ENCODE peak calls at places on chromosomes 11 and 22, in nine cellular contexts. Q is stomach, B is H1, R is sigmoid colon, L is K562, F is transverse colon, O is HepG2, J is suprapubic skin, D is SK-N-SH. S is an unnamed sample.

GRCh38 chr11:64305691-64306562 is 603 bp downstream of the ESRRA start:
- DNase-seq in D (peak), L (peak), O (peak), J (no peak), F (peak), B (peak), R (peak), Q (peak), S (peak)

GRCh38 chr22:42299586-42300285 is 29.3 kb upstream of the TCF20 start:
- DNase-seq in F (peak), O (no peak), D (no peak), Q (peak), J (no peak), B (no peak), L (peak), R (no peak), S (no peak)

GRCh38 chr11:4865855-4866254 is 15.8 kb upstream of the OR51T1 start:
- DNase-seq in D (no peak), R (no peak), O (no peak), F (no peak), Q (no peak), J (no peak), B (no peak), L (no peak), S (no peak)

GRCh38 chr11:25876456-25876965 is 455.4 kb upstream of the ANO3 start:
- DNase-seq in D (no peak), B (no peak), J (no peak), Q (no peak), F (no peak), L (no peak), R (no peak), O (no peak), S (no peak)

GRCh38 chr11:68471360-68472340 is 11.1 kb downstream of the PPP6R3 start:
- DNase-seq in R (no peak), D (no peak), B (peak), J (no peak), O (no peak), F (no peak), L (no peak), Q (no peak), S (no peak)

GRCh38 chr11:92875473-92875872 is 94.0 kb upstream of the MTNR1B start:
- DNase-seq in L (no peak), D (no peak), J (no peak), B (no peak), Q (no peak), F (no peak), O (no peak), R (no peak), S (no peak)

GRCh38 chr11:63560506-63561179 is 2.5 kb downstream of the PLAAT2 start:
- DNase-seq in F (peak), J (no peak), R (peak), Q (peak), D (no peak), O (no peak), L (no peak), B (no peak), S (peak)

GRCh38 chr11:125925247-125925740 is 20.6 kb upstream of the VSIG10L2 start:
- DNase-seq in Q (no peak), F (peak), R (no peak), B (no peak), O (peak), D (no peak), J (no peak), L (no peak), S (peak)

GRCh38 chr11:115974703-115975102 is 470.5 kb upstream of the CADM1 start:
- DNase-seq in R (no peak), L (no peak), O (no peak), D (no peak), B (no peak), F (no peak), J (no peak), Q (no peak), S (no peak)

GRCh38 chr11:100876826-100877545 is 189.9 kb downstream of the ARHGAP42 start:
- DNase-seq in R (no peak), F (no peak), J (no peak), Q (no peak), B (no peak), L (no peak), O (no peak), D (no peak), S (no peak)

GRCh38 chr11:16547879-16548278 is 190.6 kb upstream of the C11orf58 start:
- DNase-seq in D (no peak), F (no peak), Q (no peak), B (no peak), J (no peak), O (no peak), R (no peak), L (no peak), S (no peak)

GRCh38 chr11:11173316-11174025 is 179.6 kb downstream of the CSNK2A3 start:
- DNase-seq in Q (no peak), J (no peak), F (no peak), D (no peak), O (no peak), L (no peak), B (no peak), R (no peak), S (peak)
- TF ChIP-seq EP300 in Q (no peak), J (no peak), F (no peak), D (no peak), O (no peak), L (no peak), B (no peak), R (no peak), S (no peak)

DNA sequence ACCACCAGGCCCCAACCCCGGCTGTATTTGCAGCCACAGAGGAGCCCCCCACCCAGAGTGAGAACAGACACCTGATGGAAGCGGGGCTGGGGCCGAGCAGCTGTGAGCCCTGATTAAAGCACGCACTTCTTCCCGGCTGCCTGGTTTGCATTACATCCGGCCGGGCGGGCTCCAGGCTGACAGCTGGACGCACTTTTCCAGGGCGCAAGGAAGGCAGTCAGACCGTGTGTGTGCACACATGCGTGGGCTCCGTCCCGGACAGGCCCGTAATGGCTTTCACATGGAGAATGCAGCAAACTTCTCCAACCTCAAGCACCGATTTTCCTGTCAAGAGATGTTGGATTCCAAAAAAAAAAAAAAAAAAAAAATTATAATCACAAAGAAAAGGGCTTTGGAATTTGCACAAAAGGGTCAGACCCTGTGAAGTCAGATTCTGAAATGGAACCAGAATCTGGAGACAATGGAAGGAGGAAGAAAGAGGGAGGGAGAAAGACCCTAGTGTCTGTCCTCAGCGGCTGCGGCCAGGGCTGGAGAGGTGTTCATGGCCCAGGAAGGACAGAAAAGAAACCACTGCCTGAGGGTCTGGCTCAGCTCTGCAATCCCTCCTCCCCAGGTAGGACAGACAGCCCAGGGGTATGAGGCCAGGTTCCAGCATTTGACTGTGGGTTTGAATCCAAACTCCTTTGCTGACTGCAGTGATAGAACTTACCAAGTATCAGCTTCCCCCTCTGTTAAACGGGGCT is 365.5 kb downstream of the MN1 start:
- DNase-seq in B (no peak), J (no peak), D (peak), O (no peak), F (peak), L (no peak), R (peak), Q (no peak), S (no peak)
- TF ChIP-seq POLR2AphosphoS5 in B (no peak), J (no peak), D (no peak), O (no peak), F (no peak), L (no peak), R (peak), Q (no peak), S (peak)

GRCh38 chr22:46827781-46828180 is 65.3 kb downstream of the TBC1D22A start:
- DNase-seq in O (no peak), D (peak), J (no peak), F (no peak), L (no peak), Q (no peak), R (no peak), B (peak), S (peak)
- TF ChIP-seq CTCF in O (peak), D (peak), J (no peak), F (no peak), L (no peak), Q (no peak), R (no peak), B (peak), S (no peak)

DNA sequence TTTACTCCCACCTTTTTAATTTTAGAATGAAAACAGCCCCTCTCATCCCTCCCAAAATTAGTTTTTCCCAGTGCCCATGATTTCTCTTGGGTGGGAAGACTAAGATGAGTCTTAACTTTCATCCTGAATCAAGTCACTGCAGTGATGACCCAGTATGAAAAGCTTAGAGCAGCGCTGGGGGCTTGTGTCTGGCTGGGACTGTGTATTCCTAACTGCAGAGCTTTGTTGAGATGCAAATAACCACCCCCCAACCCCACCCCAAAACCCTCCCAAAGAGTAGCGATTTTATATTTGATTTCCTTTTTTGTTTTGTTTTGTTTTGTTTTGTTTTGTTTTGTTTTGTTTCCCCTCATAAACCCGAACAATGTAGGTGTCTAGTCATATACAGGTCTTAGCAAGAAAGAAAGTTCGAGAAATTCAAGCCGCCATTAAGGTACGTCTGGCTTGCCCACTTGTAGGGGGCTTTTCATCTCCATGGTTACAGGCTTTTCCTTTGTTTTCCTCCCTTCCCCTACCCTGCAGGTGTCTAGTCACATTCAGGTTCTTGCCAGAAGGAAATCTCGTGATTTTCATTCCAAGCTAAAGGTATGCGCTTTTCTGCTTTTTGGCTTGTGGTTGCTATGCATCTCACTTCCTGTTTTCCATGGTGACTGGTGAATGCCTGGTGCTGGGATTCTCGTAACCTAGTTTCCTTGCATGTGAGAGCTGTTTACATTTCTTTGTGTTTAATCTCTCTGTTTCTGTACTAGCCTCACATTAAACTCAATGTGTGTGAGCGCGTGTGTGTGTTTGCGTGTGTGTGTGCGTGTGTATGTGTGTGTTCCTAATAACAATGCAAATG is 144.6 kb upstream of the RASSF10 start:
- DNase-seq in R (no peak), O (no peak), J (no peak), Q (peak), L (no peak), F (no peak), B (no peak), D (peak), S (no peak)
- TF ChIP-seq EP300 in R (peak), O (no peak), J (no peak), Q (no peak), L (no peak), F (no peak), B (peak), D (no peak), S (no peak)

GRCh38 chr11:57421066-57421465 is 5.9 kb downstream of the SLC43A3 start:
- DNase-seq in L (no peak), J (no peak), Q (no peak), F (no peak), O (no peak), R (no peak), B (no peak), D (no peak), S (no peak)
- TF ChIP-seq POLR2AphosphoS5 in L (no peak), J (no peak), Q (no peak), F (no peak), O (no peak), R (no peak), B (no peak), D (no peak), S (no peak)

S was measured in esophagus muscularis mucosa.